ENCODE peak calls at places on chromosomes 16 and 17, in four cellular contexts. G, P, R and E are unnamed samples.

GRCh38 chr16:2299121-2299914 is 31.4 kb upstream of the RNPS1 start:
- DNase-seq in P (no peak), G (no peak), R (no peak), E (no peak)

GRCh38 chr17:48515925-48516900 is 14.6 kb downstream of the HOXB1 start:
- DNase-seq in P (no peak), R (no peak), G (no peak), E (no peak)

GRCh38 chr16:19382084-19382801 is 35.4 kb upstream of the TMC5 start:
- DNase-seq in P (no peak), R (no peak), G (no peak), E (no peak)

GRCh38 chr17:37086329-37086728 is 137.6 kb downstream of the AATF start:
- DNase-seq in G (no peak), R (no peak), P (no peak), E (no peak)

GRCh38 chr16:19113577-19114358 is at the start of gene ITPRIPL2:
- DNase-seq in G (peak), P (peak), R (peak), E (peak)

GRCh38 chr16:87368029-87368765 is 15.4 kb downstream of the FBXO31 start:
- DNase-seq in P (peak), R (no peak), G (no peak), E (no peak)

GRCh38 chr17:67570797-67571196 is 146.9 kb upstream of the NOL11 start:
- DNase-seq in P (no peak), G (no peak), R (no peak), E (no peak)

GRCh38 chr17:56292010-56292409 is 138.7 kb downstream of the ANKFN1 start:
- DNase-seq in R (peak), P (peak), G (no peak), E (no peak)

GRCh38 chr17:32285770-32286517 is 20.3 kb downstream of the RHBDL3 start:
- DNase-seq in P (no peak), R (no peak), G (no peak), E (no peak)

GRCh38 chr16:69858196-69859104 is 92.7 kb upstream of the CLEC18A start:
- DNase-seq in R (no peak), G (no peak), P (no peak), E (no peak)

GRCh38 chr17:33459078-33459940 is 166.2 kb upstream of the ASIC2 start:
- DNase-seq in G (no peak), P (no peak), R (no peak), E (no peak)

GRCh38 chr17:33469411-33469810 is 176.3 kb upstream of the ASIC2 start:
- DNase-seq in P (no peak), G (no peak), R (no peak), E (no peak)

GRCh38 chr17:33461051-33461450 is 168.0 kb upstream of the ASIC2 start:
- DNase-seq in G (no peak), R (no peak), P (no peak), E (no peak)

GRCh38 chr17:33464669-33465275 is 171.7 kb upstream of the ASIC2 start:
- DNase-seq in P (no peak), R (no peak), G (no peak), E (no peak)

DNA sequence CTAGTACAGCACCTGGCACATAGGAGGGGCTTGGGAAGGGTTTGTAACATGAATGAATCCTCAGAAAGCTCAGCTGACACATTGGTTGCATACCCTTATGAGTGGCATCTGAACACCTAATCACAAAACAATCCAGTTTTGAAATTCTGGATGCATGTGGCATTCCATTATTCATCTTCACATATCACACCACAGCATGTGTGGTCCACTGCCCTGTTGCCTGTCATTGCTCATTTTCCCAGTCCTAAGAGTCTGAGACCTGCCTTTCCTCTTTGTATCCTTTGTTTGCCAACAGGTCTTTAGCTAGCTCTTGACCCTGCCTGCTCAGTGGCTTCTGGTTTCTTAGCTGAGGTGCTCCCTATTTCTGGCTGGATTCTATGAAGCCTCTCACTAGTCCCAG is 170.8 kb upstream of the ASIC2 start:
- DNase-seq in G (no peak), P (no peak), R (no peak), E (no peak)
- H3K27ac ChIP-seq in G (no peak), P (no peak), R (no peak), E (no peak)

DNA sequence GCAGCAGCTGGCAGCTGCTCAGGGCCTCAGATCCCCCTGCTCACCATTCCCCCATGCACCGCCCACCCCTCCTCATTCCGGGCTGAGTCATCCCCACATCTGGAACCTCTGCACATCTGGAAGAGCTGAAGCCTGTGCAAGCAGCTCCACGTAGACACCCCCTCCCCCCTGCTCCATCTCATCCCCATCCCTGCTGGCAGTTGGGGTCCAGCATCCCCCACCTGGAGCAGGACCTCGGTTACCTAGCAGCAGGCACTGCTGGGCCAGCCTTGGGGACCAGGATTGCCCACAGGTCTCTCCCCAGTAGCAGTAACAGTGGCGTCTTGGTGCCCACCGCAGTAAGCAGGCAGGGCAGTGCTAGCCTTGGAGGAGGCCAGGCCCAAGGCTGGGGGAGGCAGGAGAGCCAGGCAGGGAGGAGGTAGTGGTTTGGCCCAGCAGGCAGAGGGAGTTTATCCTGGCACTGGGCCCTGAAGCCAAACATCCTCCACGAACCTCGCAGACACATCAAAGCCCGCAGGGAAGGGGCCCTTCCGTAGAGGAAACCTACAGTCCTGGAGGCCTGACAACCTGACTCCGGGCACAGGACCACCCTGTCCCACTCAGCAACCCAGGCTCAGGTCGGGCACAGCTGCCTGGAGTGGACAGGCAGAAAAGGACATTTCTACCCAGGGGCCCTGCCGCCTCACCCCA is 7.7 kb upstream of the TMEM92 start:
- DNase-seq in R (peak), G (peak), P (peak), E (no peak)
- TF ChIP-seq POLR2A in R (no peak), G (no peak), P (no peak), E (no peak)

DNA sequence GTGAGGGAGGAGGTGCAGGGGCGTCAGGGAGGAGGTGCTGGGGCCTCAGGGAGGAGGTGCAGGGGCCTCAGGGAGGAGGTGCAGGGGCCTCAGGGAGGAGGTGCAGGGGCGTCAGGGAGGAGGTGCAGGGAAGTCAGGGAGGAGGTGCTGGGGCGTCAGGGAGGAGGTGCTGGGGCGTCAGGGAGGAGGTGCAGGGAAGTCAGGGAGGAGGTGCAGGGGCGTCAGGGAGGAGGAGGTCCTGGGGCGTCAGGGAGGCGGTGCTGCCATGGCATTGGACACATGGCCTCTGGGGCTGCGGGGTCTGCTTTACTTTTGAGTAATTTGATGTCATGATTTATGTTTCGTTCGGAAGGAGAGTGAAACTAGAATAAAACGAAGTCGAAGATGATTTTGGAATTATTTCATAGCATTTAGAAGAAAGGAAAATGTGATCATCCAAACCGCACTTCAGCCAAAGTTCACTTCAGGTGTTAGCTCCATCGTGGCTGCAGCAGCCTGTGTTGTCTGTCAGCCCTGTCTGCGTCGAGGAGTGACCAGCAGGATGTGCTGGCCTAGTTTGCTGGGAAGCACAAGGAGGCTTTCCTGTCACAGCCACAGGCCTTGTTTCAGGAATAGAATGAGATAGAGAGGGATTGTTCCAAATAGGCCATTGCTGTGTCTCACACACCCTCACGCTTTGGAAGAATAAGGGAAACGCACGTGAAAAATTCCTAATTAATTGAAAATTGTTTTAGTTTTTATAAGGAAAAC is 42.8 kb downstream of the RAB11FIP3 start:
- DNase-seq in P (no peak), G (no peak), R (no peak), E (no peak)
- TF ChIP-seq CTCF in P (no peak), G (no peak), R (no peak), E (no peak)

GRCh38 chr16:57732683-57733082 is 2.9 kb upstream of the KATNB1 start:
- DNase-seq in G (no peak), P (no peak), R (no peak), E (no peak)
- H3K27ac ChIP-seq in G (no peak), P (no peak), R (no peak), E (no peak)

GRCh38 chr17:38601539-38602351 is 4.0 kb downstream of the SRCIN1 start:
- DNase-seq in R (no peak), G (no peak), P (no peak), E (no peak)
- TF ChIP-seq POLR2A in R (no peak), G (no peak), P (no peak), E (no peak)

GRCh38 chr17:7714721-7715594 is 2.6 kb upstream of the DNAH2 start:
- DNase-seq in G (no peak), R (no peak), P (no peak), E (no peak)
- TF ChIP-seq CTCF in G (no peak), R (no peak), P (no peak), E (no peak)

GRCh38 chr17:81346908-81347349 is 48.3 kb upstream of the BAHCC1 start:
- DNase-seq in R (no peak), G (no peak), P (no peak), E (no peak)

GRCh38 chr17:81350320-81350686 is 45.0 kb upstream of the BAHCC1 start:
- DNase-seq in R (no peak), G (no peak), P (no peak), E (no peak)

GRCh38 chr17:81347437-81347836 is 47.8 kb upstream of the BAHCC1 start:
- DNase-seq in P (no peak), R (no peak), G (no peak), E (peak)

GRCh38 chr17:81348097-81349055 is 46.9 kb upstream of the BAHCC1 start:
- DNase-seq in P (no peak), G (no peak), R (no peak), E (no peak)

DNA sequence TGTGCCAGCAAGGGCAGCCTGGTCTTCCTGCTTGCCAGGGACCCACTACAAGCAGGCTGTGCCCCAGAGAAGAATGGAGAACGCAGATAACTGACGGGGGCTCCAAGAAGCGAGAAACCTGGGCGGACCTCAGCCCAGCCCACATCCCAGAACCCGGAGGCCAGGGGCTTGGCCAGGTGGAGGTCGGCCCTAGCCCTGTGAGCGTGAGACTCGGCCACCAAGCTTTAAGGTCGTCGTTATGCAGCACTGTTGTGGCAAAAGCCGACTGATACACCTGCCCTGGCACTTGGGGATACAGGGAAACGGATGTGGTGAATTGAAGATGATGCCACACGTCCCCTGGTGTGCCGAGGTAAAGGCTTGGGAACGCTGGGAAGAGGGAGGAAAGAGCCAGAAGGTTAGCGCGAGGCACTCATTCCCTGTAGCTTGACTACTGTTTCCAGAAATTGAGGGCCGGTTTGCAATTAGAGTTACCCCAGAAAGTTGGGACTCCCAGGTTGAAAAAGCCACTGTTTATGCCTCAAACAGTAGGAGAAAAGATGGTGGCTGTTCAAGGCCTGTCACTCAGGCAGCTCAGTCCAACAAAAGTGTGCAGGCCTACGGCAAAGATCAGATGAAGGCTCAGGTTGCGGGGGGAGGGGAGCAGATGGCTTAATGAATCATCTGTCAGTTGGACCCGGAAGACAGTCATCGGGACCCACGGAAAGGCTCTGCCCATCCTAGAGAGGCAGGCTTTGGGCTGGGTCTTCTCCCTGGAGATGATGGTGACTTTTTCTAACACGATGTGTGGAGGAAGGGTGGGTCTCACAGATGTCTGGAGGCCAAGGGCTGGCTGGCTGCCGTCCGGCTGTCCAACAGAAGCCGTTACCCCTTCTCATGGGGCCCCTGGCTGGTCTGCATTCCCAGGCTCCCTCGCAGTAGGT is 45.6 kb upstream of the BAHCC1 start:
- DNase-seq in P (no peak), G (no peak), R (no peak), E (no peak)
- H3K27ac ChIP-seq in P (no peak), G (no peak), R (no peak), E (peak)

DNA sequence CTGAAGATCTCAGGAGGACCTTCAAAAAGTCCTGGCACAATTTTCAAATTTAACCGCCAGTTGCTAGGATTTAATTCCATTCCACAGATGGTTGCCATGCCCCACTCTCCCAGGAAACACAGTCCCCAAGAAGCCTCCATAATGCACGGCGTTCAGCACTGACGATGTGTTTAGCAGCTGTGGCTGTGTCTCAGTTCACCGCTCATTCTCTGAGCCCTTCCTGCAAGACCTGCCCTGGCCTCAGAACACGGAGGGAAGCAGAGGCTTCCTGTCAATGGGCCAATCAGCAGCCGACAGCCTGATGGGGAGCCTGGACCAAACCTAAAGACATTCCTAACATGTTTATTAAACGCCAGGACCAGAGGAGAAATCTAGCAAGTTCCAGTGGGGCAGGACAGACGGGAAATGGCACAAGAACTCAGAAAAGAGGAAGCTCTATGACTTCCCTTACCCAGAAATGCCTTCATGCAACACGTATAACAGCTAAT is 4.9 kb downstream of the MYLK3 start:
- DNase-seq in P (peak), R (peak), G (peak), E (peak)
- TF ChIP-seq POLR2A in P (no peak), R (no peak), G (no peak), E (no peak)

DNA sequence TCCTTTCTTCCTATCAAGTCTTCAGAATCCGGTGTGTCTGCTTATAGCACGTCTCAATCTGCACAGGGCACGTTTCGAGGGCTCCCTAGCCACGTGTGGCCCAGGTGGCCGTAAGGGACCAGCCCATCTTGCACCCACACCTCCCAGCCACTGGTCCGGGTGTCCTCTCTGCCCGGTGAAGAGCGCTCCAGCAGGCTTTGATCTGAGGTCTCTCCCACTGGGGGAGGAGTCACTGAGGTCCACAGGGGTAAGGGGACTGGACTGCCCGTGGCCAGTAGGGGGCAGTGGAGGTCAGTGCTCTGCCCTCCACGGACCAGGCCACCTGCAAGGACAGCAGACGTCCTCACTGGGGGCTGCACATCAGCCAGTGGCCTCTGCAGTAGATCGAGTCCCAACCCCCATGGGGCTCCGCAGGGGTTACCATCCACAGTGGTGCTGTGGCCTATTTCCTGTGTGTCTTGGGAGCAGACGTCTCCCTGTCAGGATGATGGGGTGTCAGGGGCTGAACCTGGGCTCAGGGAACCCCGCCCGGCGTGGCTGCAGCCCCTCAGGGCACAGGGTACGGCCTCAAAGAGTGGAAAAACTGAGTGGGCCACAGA is 204.1 kb upstream of the CIBAR2 start:
- DNase-seq in R (peak), G (no peak), P (peak), E (peak)
- TF ChIP-seq CTCF in R (peak), G (peak), P (peak), E (peak)

GRCh38 chr17:17537311-17538099 is 41.3 kb upstream of the RASD1 start:
- DNase-seq in G (no peak), P (no peak), R (peak), E (no peak)
- H3K27ac ChIP-seq in G (no peak), P (no peak), R (no peak), E (peak)